ENCODE peak calls at places on chromosomes 16 and 17, in eight cellular contexts. M is tibial nerve; H is heart right ventricle; R is mammary epithelial cell; W is CD8-positive, alpha-beta T cell; A is heart left ventricle; Y is pancreas; B is suprapubic skin. U is an unnamed sample.

GRCh38 chr17:82006468-82007227 is 16.0 kb downstream of the CENPX start:
- DNase-seq in M (no peak), H (no peak), R (no peak), W (no peak), A (peak; percentile 73), Y (no peak), B (no peak), U (no peak)

GRCh38 chr16:85112364-85112763 is at the start of gene CIBAR2:
- DNase-seq in M (no peak), H (no peak), R (no peak), W (no peak), A (no peak), Y (no peak), B (no peak), U (peak; percentile 18)

GRCh38 chr17:78409191-78409621 is 30.8 kb downstream of the PGS1 start:
- DNase-seq in M (no peak), H (no peak), R (no peak), W (no peak), A (no peak), Y (peak; percentile 76), B (no peak), U (peak; percentile 43)

GRCh38 chr16:48450367-48450766 is 65.2 kb upstream of the SIAH1 start:
- DNase-seq in M (no peak), H (no peak), R (no peak), W (no peak), A (no peak), Y (no peak), B (no peak), U (no peak)

GRCh38 chr16:84555418-84556196 is 51.1 kb upstream of the MEAK7 start:
- DNase-seq in M (no peak), H (no peak), R (no peak), W (no peak), A (no peak), Y (no peak), B (no peak), U (peak; percentile 35)

GRCh38 chr16:71952818-71953217 is 47.4 kb downstream of the PKD1L3 start:
- DNase-seq in M (no peak), H (no peak), R (no peak), W (no peak), A (no peak), Y (no peak), B (no peak), U (no peak)

GRCh38 chr17:78667091-78667490 is 89.9 kb upstream of the DNAH17 start:
- DNase-seq in M (no peak), H (no peak), R (no peak), W (no peak), A (no peak), Y (no peak), B (no peak), U (no peak)

GRCh38 chr16:75209944-75210343 is 3.0 kb upstream of the CTRB2 start:
- DNase-seq in M (no peak), H (no peak), R (no peak), W (no peak), A (no peak), Y (no peak), B (no peak), U (no peak)

GRCh38 chr16:66639091-66639885 is 34.8 kb downstream of the CMTM3 start:
- DNase-seq in M (no peak), H (no peak), R (peak; percentile 80), W (no peak), A (peak; percentile 4), Y (no peak), B (no peak), U (peak; percentile 14)

GRCh38 chr17:29124135-29124930 is 55.9 kb downstream of the MYO18A start:
- DNase-seq in M (peak; percentile 52), H (no peak), R (peak; percentile 68), W (no peak), A (no peak), Y (peak; percentile 44), B (no peak), U (peak; percentile 64)

GRCh38 chr17:8022358-8023038 is 16.4 kb upstream of the ALOX15B start:
- DNase-seq in M (no peak), H (no peak), R (peak; percentile 82), W (no peak), A (no peak), Y (no peak), B (no peak), U (no peak)

GRCh38 chr17:79045001-79045729 is 21.2 kb downstream of the C1QTNF1 start:
- DNase-seq in M (no peak), H (no peak), R (no peak), W (no peak), A (no peak), Y (no peak), B (peak; percentile 58), U (no peak)

GRCh38 chr16:16021020-16021419 is 71.6 kb downstream of the ABCC1 start:
- DNase-seq in M (no peak), H (no peak), R (no peak), W (no peak), A (no peak), Y (no peak), B (no peak), U (no peak)

GRCh38 chr17:72606656-72607055 is 485.8 kb downstream of the SLC39A11 start:
- DNase-seq in M (no peak), H (no peak), R (no peak), W (no peak), A (no peak), Y (no peak), B (no peak), U (peak; percentile 17)

GRCh38 chr17:75909051-75909811 is 4.5 kb upstream of the MRPL38 start:
- DNase-seq in M (no peak), H (no peak), R (no peak), W (no peak), A (no peak), Y (no peak), B (no peak), U (no peak)

GRCh38 chr16:88442811-88443576 is 10.1 kb upstream of the ZFPM1 start:
- DNase-seq in M (peak; percentile 49), H (peak; percentile 80), R (peak; percentile 62), W (peak; percentile 66), A (peak; percentile 73), Y (peak; percentile 89), B (peak; percentile 81), U (peak; percentile 91)

DNA sequence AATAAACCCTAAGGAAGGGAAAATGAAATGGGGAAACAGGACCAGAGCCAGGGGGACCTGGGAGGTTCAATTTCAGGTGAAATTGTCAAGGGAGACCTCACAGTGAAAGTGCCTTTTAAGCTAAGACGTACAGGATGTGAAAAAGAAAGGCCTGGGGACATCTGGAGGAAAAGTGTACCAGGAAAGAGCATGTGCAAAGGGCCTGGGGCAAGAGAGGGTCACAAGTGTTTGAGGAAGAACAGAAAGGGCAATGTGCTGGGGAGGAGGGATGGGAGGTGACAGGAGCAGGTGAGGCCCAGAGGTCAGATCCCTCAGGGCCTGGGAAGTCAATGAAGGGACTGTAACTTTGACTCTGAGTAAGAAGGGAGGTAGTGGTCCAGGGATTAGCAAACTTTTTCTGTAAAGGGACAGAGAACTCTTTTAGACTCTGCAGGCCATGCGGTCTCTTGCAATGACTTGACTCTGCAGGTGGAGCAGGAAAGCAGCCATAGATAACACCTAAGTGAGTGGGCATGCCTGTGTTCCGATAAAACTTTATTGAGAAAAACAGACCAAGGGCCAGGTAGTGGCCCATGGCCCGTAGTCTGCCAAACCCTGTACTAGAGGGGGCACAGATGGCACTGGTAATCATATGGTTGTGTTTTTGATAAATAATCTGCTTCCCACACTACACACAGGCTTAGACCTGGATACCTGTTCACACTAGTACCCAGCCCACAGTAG is 93.8 kb downstream of the LITAF start:
- DNase-seq in M (no peak), H (no peak), R (no peak), W (no peak), A (no peak), Y (no peak), B (no peak), U (no peak)
- TF ChIP-seq CTCF in M (no peak), H (no peak), R (no peak), W (no peak), A (no peak), Y (no peak), B (no peak), U (no peak)

GRCh38 chr17:39617100-39617445 is 9.4 kb upstream of the NEUROD2 start:
- DNase-seq in M (no peak), H (no peak), R (no peak), W (no peak), A (no peak), Y (no peak), B (no peak), U (no peak)
- H3K4me3 ChIP-seq in M (peak overlapping the region; percentile 52), H (peak overlapping the region; percentile 52), R (no peak overlapping the region), W (peak overlapping the region; percentile 45), A (peak overlapping the region; percentile 49), Y (no peak overlapping the region), B (peak overlapping the region; percentile 74), U (no peak overlapping the region)

DNA sequence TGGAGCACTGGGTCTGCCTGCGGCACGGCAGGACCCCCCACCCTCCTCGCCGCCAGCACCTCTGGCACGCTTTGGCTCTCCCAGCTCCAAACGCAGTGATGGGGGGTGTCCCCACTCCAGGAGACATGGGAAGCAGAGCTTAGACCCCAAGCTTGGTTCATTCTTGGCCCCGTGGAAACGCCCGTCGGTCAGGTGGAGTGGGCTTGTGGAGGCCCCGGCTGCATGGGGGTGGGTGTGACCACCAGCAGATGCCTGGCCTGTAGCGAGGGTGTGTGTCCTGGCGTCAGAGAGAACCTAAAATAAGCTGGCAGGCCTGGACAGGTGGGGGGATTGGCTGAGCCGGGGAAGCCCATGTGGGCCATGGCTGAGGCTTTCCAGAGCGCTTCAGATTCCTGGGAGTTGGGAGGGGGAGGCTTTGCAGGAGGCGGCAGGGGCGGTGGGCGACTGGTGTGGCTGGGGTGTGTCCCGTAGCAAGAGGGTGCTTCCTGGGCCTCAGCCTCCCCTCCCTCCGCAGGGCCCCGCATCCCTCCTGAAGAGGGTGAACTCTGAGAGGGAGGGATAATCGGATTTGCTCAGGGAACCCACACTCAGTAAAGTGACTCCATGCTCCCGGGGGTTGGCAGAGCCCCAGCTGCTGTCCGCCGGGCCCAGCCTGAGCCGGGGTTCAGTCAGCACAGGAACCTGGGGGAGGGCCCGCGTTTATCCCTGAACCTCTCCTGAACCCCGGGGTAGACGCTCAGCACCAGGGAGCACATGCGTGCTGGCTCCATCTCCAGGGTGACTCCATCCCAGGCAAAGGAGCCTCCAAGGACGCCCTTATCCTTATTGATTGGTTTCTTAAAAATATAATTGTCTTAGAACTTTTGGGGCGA is 3.4 kb downstream of the CACNA1H start:
- DNase-seq in M (no peak), H (no peak), R (no peak), W (no peak), A (no peak), Y (no peak), B (no peak), U (no peak)
- TF ChIP-seq CTCF in M (no peak), H (no peak), R (no peak), W (no peak), A (no peak), Y (no peak), B (no peak), U (no peak)

GRCh38 chr16:46577988-46578579 is 43.1 kb downstream of the SHCBP1 start:
- DNase-seq in M (no peak), H (no peak), R (no peak), W (no peak), A (no peak), Y (no peak), B (no peak), U (no peak)

GRCh38 chr16:46568472-46569230 is 52.5 kb downstream of the SHCBP1 start:
- DNase-seq in M (no peak), H (no peak), R (no peak), W (no peak), A (no peak), Y (no peak), B (no peak), U (no peak)

GRCh38 chr16:46573008-46573833 is 48.0 kb downstream of the SHCBP1 start:
- DNase-seq in M (no peak), H (no peak), R (peak; percentile 54), W (no peak), A (no peak), Y (no peak), B (no peak), U (peak; percentile 53)

GRCh38 chr16:46569231-46569735 is 51.9 kb downstream of the SHCBP1 start:
- DNase-seq in M (no peak), H (no peak), R (no peak), W (no peak), A (no peak), Y (no peak), B (no peak), U (no peak)

GRCh38 chr16:46573834-46574159 is 47.4 kb downstream of the SHCBP1 start:
- DNase-seq in M (no peak), H (no peak), R (no peak), W (no peak), A (no peak), Y (no peak), B (no peak), U (no peak)
- H3K4me3 ChIP-seq in M (no peak overlapping the region), H (no peak overlapping the region), R (no peak overlapping the region), W (no peak overlapping the region), A (no peak overlapping the region), Y (no peak overlapping the region), B (no peak overlapping the region), U (peak overlapping the region; percentile 14)

U was measured in PC-9.